ENCODE peak calls at places on chromosomes 7 and 10, in nine cellular contexts. T is tibial artery; D is CD8-positive, alpha-beta T cell; Z is lower lobe of right lung; C is prostate gland; V is hepatocyte; X is CD8-positive, alpha-beta memory T cell; U is cardiac muscle cell; W is pancreas. M is an unnamed sample. For H3K9me3, the result is how much of the 10 kb centered on the place peaks cover.

GRCh38 chr10:76544789-76545188 is 1092.8 kb downstream of the KCNMA1 start:
- DNase-seq in T (no peak), D (no peak), Z (no peak), C (no peak), V (no peak), X (no peak), U (no peak), W (no peak), M (no peak)

GRCh38 chr10:25766687-25767221 is 167.3 kb upstream of the MYO3A start:
- DNase-seq in T (no peak), D (no peak), Z (no peak), C (no peak), V (no peak), X (no peak), U (peak), W (no peak), M (no peak)

GRCh38 chr7:4416436-4417092 is 265.5 kb upstream of the FOXK1 start:
- DNase-seq in T (no peak), D (no peak), Z (no peak), C (peak), V (peak), X (no peak), U (no peak), W (no peak), M (no peak)

GRCh38 chr7:96311967-96312366 is 9.9 kb downstream of the SLC25A13 start:
- DNase-seq in T (no peak), D (no peak), Z (no peak), C (peak), V (peak), X (no peak), U (peak), W (no peak), M (peak)

GRCh38 chr7:277228-277627 is 12.7 kb upstream of the FOXL3 start:
- DNase-seq in T (no peak), D (no peak), Z (no peak), C (no peak), V (no peak), X (no peak), U (no peak), W (peak), M (no peak)

GRCh38 chr7:66739953-66740301 is 606 bp upstream of the RABGEF1 start:
- DNase-seq in T (no peak), D (no peak), Z (no peak), C (peak), V (no peak), X (no peak), U (peak), W (no peak), M (no peak)

GRCh38 chr7:70376561-70377031 is 755.3 kb upstream of the GALNT17 start:
- DNase-seq in T (no peak), D (no peak), Z (no peak), C (no peak), V (no peak), X (no peak), U (no peak), W (no peak), M (no peak)

GRCh38 chr10:435397-435796 is 254.1 kb downstream of the DIP2C start:
- DNase-seq in T (no peak), D (no peak), Z (no peak), C (no peak), V (no peak), X (no peak), U (no peak), W (no peak), M (no peak)

GRCh38 chr7:131346885-131347592 is 19.4 kb downstream of the MKLN1 start:
- DNase-seq in T (no peak), D (no peak), Z (no peak), C (peak), V (peak), X (no peak), U (no peak), W (no peak), M (no peak)

GRCh38 chr10:11476035-11476434 is 135.4 kb downstream of the USP6NL start:
- DNase-seq in T (no peak), D (no peak), Z (no peak), C (no peak), V (no peak), X (no peak), U (no peak), W (no peak), M (no peak)

GRCh38 chr7:76507723-76508406 is 2.5 kb upstream of the UPK3B start:
- DNase-seq in T (peak), D (no peak), Z (no peak), C (no peak), V (peak), X (no peak), U (no peak), W (no peak), M (no peak)

GRCh38 chr7:17638727-17639126 is 301.6 kb downstream of the SNX13 start:
- DNase-seq in T (no peak), D (no peak), Z (no peak), C (peak), V (peak), X (no peak), U (peak), W (no peak), M (no peak)

GRCh38 chr10:127024655-127025054 is 119.4 kb downstream of the DOCK1 start:
- DNase-seq in T (no peak), D (no peak), Z (no peak), C (peak), V (no peak), X (no peak), U (peak), W (no peak), M (no peak)

GRCh38 chr7:129136887-129137647 is 7.4 kb upstream of the TSPAN33 start:
- DNase-seq in T (no peak), D (no peak), Z (no peak), C (no peak), V (no peak), X (peak), U (no peak), W (no peak), M (no peak)

DNA sequence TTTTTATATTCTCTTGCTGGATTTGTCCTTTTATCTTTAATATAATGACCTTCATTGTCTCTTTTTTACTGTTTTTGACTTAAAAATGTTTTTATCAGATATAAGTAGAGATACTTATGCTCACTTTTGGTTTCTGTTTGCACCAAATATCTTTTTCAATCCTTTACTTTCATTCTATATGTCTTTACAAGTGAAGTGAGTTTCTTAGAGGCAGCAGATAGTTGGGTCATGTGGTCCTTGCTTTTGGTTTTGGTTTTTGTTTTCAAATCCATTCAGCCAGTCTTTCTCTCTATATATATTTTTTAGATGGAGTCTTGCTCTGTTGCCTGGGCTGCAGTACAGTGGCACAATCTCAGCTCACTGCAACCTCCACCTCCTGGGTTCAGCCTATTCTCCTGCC is 932.4 kb upstream of the LRRTM3 start:
- DNase-seq in T (no peak), D (no peak), Z (no peak), C (no peak), V (no peak), X (no peak), U (no peak), W (no peak), M (no peak)
- H3K9me3 ChIP-seq in T (under half), D (under half), Z (under half), C (under half), V (under half), X (under half), U (under half), W (under half), M (under half)

GRCh38 chr10:133455611-133456031 is 1.9 kb downstream of the SCART1 start:
- DNase-seq in T (peak), D (no peak), Z (no peak), C (no peak), V (no peak), X (no peak), U (no peak), W (no peak), M (no peak)

GRCh38 chr10:133455196-133455595 is 1.5 kb downstream of the SCART1 start:
- DNase-seq in T (no peak), D (no peak), Z (no peak), C (no peak), V (no peak), X (no peak), U (no peak), W (no peak), M (no peak)

GRCh38 chr10:133452453-133452852 is 1.3 kb upstream of the SCART1 start:
- DNase-seq in T (no peak), D (no peak), Z (no peak), C (no peak), V (no peak), X (no peak), U (no peak), W (no peak), M (no peak)

GRCh38 chr10:133453516-133454203 is at the start of gene SCART1:
- DNase-seq in T (peak), D (no peak), Z (no peak), C (peak), V (no peak), X (no peak), U (no peak), W (no peak), M (no peak)

DNA sequence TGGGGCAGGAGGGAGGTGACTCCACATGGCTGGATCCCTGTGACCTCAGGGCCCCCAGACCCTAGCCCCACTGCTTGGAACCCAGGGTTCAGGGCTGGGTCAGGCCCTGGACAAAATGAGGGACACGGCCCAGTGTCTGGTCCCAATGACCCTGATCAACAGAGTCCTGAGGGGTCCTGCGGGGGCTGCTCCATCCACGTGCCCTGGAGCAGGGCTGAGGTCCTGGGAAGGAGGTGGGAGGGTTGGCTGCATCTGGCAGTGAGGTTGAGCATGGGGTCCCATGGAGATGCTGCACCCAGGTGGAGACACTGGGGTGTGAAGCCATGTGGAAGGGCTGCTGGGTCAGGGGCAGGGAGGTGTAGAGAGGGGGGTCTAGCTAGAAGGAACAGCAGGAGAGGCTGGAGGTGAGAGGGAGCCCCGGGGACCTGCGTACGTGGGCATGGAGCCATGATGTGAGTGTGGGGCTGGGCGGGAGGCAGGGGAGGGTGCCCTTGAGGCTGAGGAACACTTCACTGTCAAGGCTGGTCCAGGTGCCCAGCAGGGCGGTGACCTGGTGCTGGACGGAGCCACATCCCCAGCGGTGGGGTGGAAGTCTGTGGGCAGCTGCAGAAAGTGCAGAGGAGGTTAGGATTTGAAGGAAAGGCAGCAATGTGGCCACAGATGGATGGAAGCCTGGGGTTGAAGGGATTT is 604 bp downstream of the SCART1 start:
- DNase-seq in T (peak), D (no peak), Z (no peak), C (no peak), V (no peak), X (no peak), U (no peak), W (no peak), M (no peak)
- H3K9me3 ChIP-seq in T (under half), D (under half), Z (under half), C (under half), V (under half), X (under half), U (under half), W (under half), M (under half)

GRCh38 chr7:77823787-77824186 is 25.2 kb downstream of the PHTF2 start:
- DNase-seq in T (no peak), D (no peak), Z (no peak), C (no peak), V (no peak), X (no peak), U (no peak), W (no peak), M (no peak)

GRCh38 chr7:77825140-77825539 is 26.6 kb downstream of the PHTF2 start:
- DNase-seq in T (no peak), D (no peak), Z (no peak), C (no peak), V (no peak), X (no peak), U (no peak), W (no peak), M (no peak)

GRCh38 chr7:77822269-77822668 is 23.7 kb downstream of the PHTF2 start:
- DNase-seq in T (no peak), D (no peak), Z (no peak), C (no peak), V (no peak), X (no peak), U (no peak), W (no peak), M (no peak)

GRCh38 chr7:77824636-77825035 is 26.1 kb downstream of the PHTF2 start:
- DNase-seq in T (no peak), D (no peak), Z (no peak), C (no peak), V (no peak), X (no peak), U (no peak), W (no peak), M (no peak)

GRCh38 chr7:77820967-77821366 is 22.4 kb downstream of the PHTF2 start:
- DNase-seq in T (no peak), D (no peak), Z (no peak), C (no peak), V (no peak), X (no peak), U (no peak), W (no peak), M (no peak)
- H3K9me3 ChIP-seq in T (under half), D (under half), Z (under half), C (under half), V (under half), X (under half), U (under half), W (under half), M (under half)

GRCh38 chr7:143041346-143041745 is 10.8 kb upstream of the OR6V1 start:
- DNase-seq in T (no peak), D (no peak), Z (no peak), C (no peak), V (no peak), X (no peak), U (no peak), W (no peak), M (no peak)
- H3K9me3 ChIP-seq in T (under half), D (under half), Z (under half), C (under half), V (under half), X (under half), U (under half), W (under half), M (under half)

DNA sequence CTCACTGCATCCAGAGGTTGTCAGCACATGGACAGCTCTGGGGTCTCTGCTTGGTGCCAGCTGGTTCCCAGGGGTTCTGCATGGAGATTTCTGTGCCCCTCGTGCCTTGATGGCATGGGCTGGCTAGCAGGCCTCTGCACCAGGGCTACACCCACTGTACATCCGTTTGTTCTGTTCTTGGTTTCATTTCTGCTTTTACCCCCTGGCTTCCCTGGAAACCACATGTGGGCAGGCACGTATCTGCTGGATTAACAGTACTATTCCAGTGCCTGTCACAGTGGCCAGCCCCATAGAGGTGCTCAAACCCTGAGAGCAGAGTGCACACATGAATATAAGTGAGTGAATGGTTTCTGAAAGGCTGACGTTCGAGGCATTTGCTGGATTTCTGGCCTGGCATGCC is 207.2 kb upstream of the GPR26 start:
- DNase-seq in T (no peak), D (no peak), Z (no peak), C (no peak), V (no peak), X (no peak), U (no peak), W (no peak), M (no peak)
- H3K9me3 ChIP-seq in T (under half), D (under half), Z (under half), C (under half), V (under half), X (under half), U (under half), W (under half), M (under half)

GRCh38 chr7:157630301-157630853 is 293.6 kb downstream of the DNAJB6 start:
- DNase-seq in T (no peak), D (no peak), Z (no peak), C (peak), V (no peak), X (no peak), U (no peak), W (peak), M (no peak)

GRCh38 chr7:157627033-157627432 is 290.2 kb downstream of the DNAJB6 start:
- DNase-seq in T (no peak), D (no peak), Z (no peak), C (no peak), V (no peak), X (no peak), U (no peak), W (no peak), M (no peak)

GRCh38 chr7:157627646-157628045 is 290.8 kb downstream of the DNAJB6 start:
- DNase-seq in T (no peak), D (no peak), Z (no peak), C (no peak), V (no peak), X (no peak), U (no peak), W (no peak), M (no peak)

GRCh38 chr7:157625973-157626790 is 289.4 kb downstream of the DNAJB6 start:
- DNase-seq in T (peak), D (no peak), Z (no peak), C (no peak), V (no peak), X (peak), U (no peak), W (no peak), M (no peak)

GRCh38 chr7:157628456-157628855 is 291.7 kb downstream of the DNAJB6 start:
- DNase-seq in T (peak), D (no peak), Z (no peak), C (no peak), V (no peak), X (no peak), U (no peak), W (no peak), M (no peak)
- H3K9me3 ChIP-seq in T (under half), D (under half), Z (under half), C (under half), V (under half), X (under half), U (under half), W (under half), M (under half)